ENCODE peak calls at places on chromosomes 12 and 14, in eight cellular contexts. J, S, A, B, C, G, F and T are unnamed samples.

GRCh38 chr14:61262082-61262481 is 19.1 kb downstream of the TMEM30B start:
- DNase-seq in G (no peak), C (peak; percentile 75), B (peak; percentile 34), J (no peak), A (no peak), S (no peak), F (no peak), T (no peak)

GRCh38 chr14:93171366-93171765 is 13.3 kb downstream of the MOAP1 start:
- DNase-seq in J (peak; percentile 1), G (no peak), B (no peak), A (no peak), C (no peak), F (no peak), S (no peak), T (no peak)

GRCh38 chr14:90720336-90720735 is 95.9 kb downstream of the TTC7B start:
- DNase-seq in F (no peak), S (no peak), C (no peak), B (no peak), A (no peak), J (no peak), G (no peak), T (peak; percentile 17)

GRCh38 chr14:60643443-60644402 is 5.6 kb downstream of the SIX1 start:
- DNase-seq in J (no peak), C (no peak), S (no peak), F (no peak), B (no peak), G (no peak), A (no peak), T (no peak)

GRCh38 chr12:47219243-47219642 is 139.5 kb upstream of the AMIGO2 start:
- DNase-seq in B (no peak), G (no peak), C (peak; percentile 20), A (no peak), F (no peak), J (no peak), S (no peak), T (no peak)

GRCh38 chr12:69880566-69880965 is 55.5 kb downstream of the MYRFL start:
- DNase-seq in C (peak; percentile 40), A (no peak), B (no peak), G (no peak), F (no peak), S (peak; percentile 18), J (no peak), T (peak; percentile 23)

GRCh38 chr14:105412768-105413541 is 6.7 kb upstream of the MTA1 start:
- DNase-seq in A (no peak), F (peak; percentile 12), B (no peak), C (no peak), J (no peak), S (no peak), G (no peak), T (no peak)

GRCh38 chr12:75487310-75487709 is 6.8 kb downstream of the GLIPR1 start:
- DNase-seq in A (no peak), J (no peak), B (no peak), S (no peak), G (no peak), F (no peak), C (no peak), T (no peak)

GRCh38 chr12:132483208-132483607 is 6.7 kb upstream of the FBRSL1 start:
- DNase-seq in A (no peak), C (no peak), B (no peak), S (no peak), G (no peak), F (no peak), J (no peak), T (no peak)

GRCh38 chr12:47079894-47080724 is at the start of gene AMIGO2:
- DNase-seq in S (peak; percentile 87), B (no peak), J (peak; percentile 74), G (peak; percentile 44), F (peak; percentile 40), A (no peak), C (no peak), T (peak; percentile 32)

GRCh38 chr12:3014641-3015040 is 55.4 kb downstream of the TEAD4 start:
- DNase-seq in A (peak; percentile 13), B (no peak), F (no peak), J (no peak), S (no peak), C (no peak), G (no peak), T (no peak)

GRCh38 chr12:6852651-6853354 is 853 bp downstream of the USP5 start:
- DNase-seq in G (no peak), C (peak; percentile 83), A (no peak), J (no peak), S (peak; percentile 80), F (no peak), B (peak; percentile 56), T (peak; percentile 58)

GRCh38 chr12:76158518-76159321 is 74.2 kb upstream of the NAP1L1 start:
- DNase-seq in F (no peak), C (peak; percentile 82), J (no peak), A (peak; percentile 97), S (peak; percentile 92), B (peak; percentile 87), G (peak; percentile 50), T (peak; percentile 55)

GRCh38 chr12:1591543-1591942 is 2.8 kb downstream of the FBXL14 start:
- DNase-seq in F (no peak), B (no peak), C (no peak), J (no peak), A (no peak), G (no peak), S (no peak), T (no peak)